ENCODE peak calls at places on chromosomes 16 and 17, in six cellular contexts. O, B, M, P, R and L are unnamed samples. For H3K4me1, the result is how much of the 10 kb centered on the place peaks cover.

GRCh38 chr16:58099097-58099955 is 29.9 kb downstream of the CFAP20 start:
- DNase-seq in R (no peak), B (no peak), P (no peak), M (no peak), O (no peak), L (no peak)

GRCh38 chr16:83813818-83814653 is 6.3 kb downstream of the HSBP1 start:
- DNase-seq in O (no peak), B (peak), P (peak), M (peak), R (peak), L (no peak)

GRCh38 chr16:81266680-81267095 is 28.2 kb downstream of the BCO1 start:
- DNase-seq in O (peak), R (no peak), P (no peak), M (no peak), B (no peak), L (no peak)

GRCh38 chr17:77609553-77610517 is 348.7 kb upstream of the TNRC6C start:
- DNase-seq in B (no peak), R (no peak), M (peak), O (peak), P (peak), L (peak)

GRCh38 chr16:48366165-48367093 is 18.8 kb downstream of the SIAH1 start:
- DNase-seq in O (peak), B (peak), M (peak), R (no peak), P (peak), L (peak)

GRCh38 chr16:560221-560700 is at the start of gene PRR35:
- DNase-seq in P (no peak), B (no peak), O (no peak), R (no peak), M (no peak), L (no peak)

GRCh38 chr16:18948372-18949020 is 22.3 kb upstream of the SMG1 start:
- DNase-seq in P (no peak), M (no peak), O (no peak), R (no peak), B (no peak), L (no peak)

GRCh38 chr17:62693616-62694415 is 66.3 kb downstream of the MRC2 start:
- DNase-seq in P (no peak), M (no peak), O (no peak), R (no peak), B (no peak), L (no peak)

GRCh38 chr16:15853021-15853420 is 3.8 kb downstream of the MYH11 start:
- DNase-seq in B (no peak), O (no peak), M (no peak), R (no peak), P (no peak), L (no peak)

GRCh38 chr17:32777436-32777835 is 99.5 kb downstream of the MYO1D start:
- DNase-seq in P (no peak), B (no peak), M (peak), O (no peak), R (no peak), L (no peak)

GRCh38 chr16:4852221-4852872 is 5.1 kb downstream of the UBN1 start:
- DNase-seq in B (no peak), O (peak), R (no peak), P (no peak), M (peak), L (no peak)

GRCh38 chr16:27729516-27730304 is 179.8 kb downstream of the KATNIP start:
- DNase-seq in R (no peak), B (no peak), P (no peak), O (no peak), M (no peak), L (no peak)

GRCh38 chr17:50865060-50865867 is 890 bp downstream of the TOB1 start:
- DNase-seq in R (no peak), P (peak), O (peak), B (peak), M (peak), L (peak)

GRCh38 chr17:14289162-14289561 is 11.7 kb upstream of the HS3ST3B1 start:
- DNase-seq in R (no peak), M (no peak), O (no peak), B (no peak), P (no peak), L (no peak)

GRCh38 chr17:8581002-8581658 is 49.4 kb downstream of the MYH10 start:
- DNase-seq in B (no peak), R (no peak), O (no peak), P (no peak), M (no peak), L (no peak)

GRCh38 chr16:84141143-84141670 is 3.8 kb downstream of the HSDL1 start:
- DNase-seq in R (no peak), B (no peak), P (peak), M (no peak), O (no peak), L (no peak)

GRCh38 chr17:75240394-75241142 is 20.8 kb downstream of the GGA3 start:
- DNase-seq in O (no peak), P (peak), R (no peak), M (peak), B (peak), L (no peak)

GRCh38 chr16:263944-264343 is 11.8 kb downstream of the RGS11 start:
- DNase-seq in B (no peak), M (no peak), P (no peak), O (no peak), R (no peak), L (no peak)

GRCh38 chr16:12775689-12776236 is 27.9 kb downstream of the CPPED1 start:
- DNase-seq in P (no peak), O (no peak), M (no peak), B (no peak), R (no peak), L (no peak)

GRCh38 chr17:27502526-27503324 is 46.5 kb downstream of the KSR1 start:
- DNase-seq in O (no peak), P (no peak), B (no peak), R (no peak), M (peak), L (no peak)

GRCh38 chr17:71472809-71473789 is 647.7 kb upstream of the SOX9 start:
- DNase-seq in O (no peak), B (peak), R (no peak), P (peak), M (peak), L (no peak)

GRCh38 chr17:37710344-37710886 is 34.4 kb downstream of the HNF1B start:
- DNase-seq in O (peak), M (peak), R (no peak), P (peak), B (peak), L (no peak)

GRCh38 chr17:48125829-48126612 is 18.5 kb downstream of the SNX11 start:
- DNase-seq in O (peak), P (no peak), B (no peak), R (no peak), M (no peak), L (no peak)

GRCh38 chr16:31064882-31065461 is 9.1 kb downstream of the ZNF668 start:
- DNase-seq in O (no peak), B (peak), M (peak), P (no peak), R (peak), L (no peak)

GRCh38 chr16:7171151-7171550 is 161.5 kb upstream of the RBFOX1 start:
- DNase-seq in P (no peak), M (no peak), R (no peak), B (no peak), O (no peak), L (no peak)

GRCh38 chr17:45225964-45226530 is 4.4 kb downstream of the FMNL1 start:
- DNase-seq in M (no peak), R (peak), P (peak), B (no peak), O (peak), L (peak)

GRCh38 chr17:54435966-54436365 is 464.7 kb upstream of the TOM1L1 start:
- DNase-seq in P (no peak), M (no peak), O (no peak), R (no peak), B (no peak), L (no peak)

GRCh38 chr16:7605812-7606211 is 273.2 kb downstream of the RBFOX1 start:
- DNase-seq in R (no peak), O (no peak), P (no peak), B (no peak), M (no peak), L (no peak)

GRCh38 chr16:83967838-83968482 is at the start of gene NECAB2:
- DNase-seq in M (peak), B (peak), O (no peak), P (peak), R (no peak), L (no peak)

GRCh38 chr17:36947922-36948716 is 635 bp upstream of the AATF start:
- DNase-seq in B (no peak), P (peak), R (no peak), O (no peak), M (no peak), L (no peak)

GRCh38 chr17:57956311-57957119 is 1.3 kb upstream of the CUEDC1 start:
- DNase-seq in M (no peak), R (no peak), P (peak), O (peak), B (no peak), L (peak)

GRCh38 chr16:49353650-49354049 is 20.0 kb upstream of the C16orf78 start:
- DNase-seq in M (peak), B (no peak), R (no peak), P (no peak), O (no peak), L (no peak)

GRCh38 chr17:55527520-55528118 is 16.4 kb upstream of the SMIM36 start:
- DNase-seq in P (peak), M (peak), R (no peak), O (no peak), B (peak), L (no peak)

DNA sequence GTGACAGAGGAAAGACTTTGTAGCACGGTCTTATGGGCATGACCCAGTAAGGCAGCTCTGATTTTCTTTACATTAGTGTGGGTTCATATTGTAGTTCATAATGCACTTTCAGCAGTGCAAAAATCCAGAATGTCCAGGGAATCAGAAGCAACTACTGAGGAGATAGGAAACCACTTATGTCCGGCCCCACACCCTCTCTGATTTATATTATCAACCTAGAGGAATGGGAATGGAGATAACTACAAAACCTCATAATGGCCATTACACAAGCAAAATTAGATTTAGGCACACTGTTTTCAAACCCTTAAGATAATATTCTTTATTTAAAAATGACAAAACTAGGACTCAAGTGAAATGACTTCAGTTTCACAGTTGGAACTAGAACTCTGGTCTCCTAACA is 7.9 kb downstream of the MAP2K4 start:
- DNase-seq in B (no peak), P (no peak), R (no peak), O (no peak), M (no peak), L (no peak)
- H3K4me1 ChIP-seq in B (under half), P (under half), R (under half), O (under half), M (under half), L (under half)

GRCh38 chr17:35534694-35535093 is 2.8 kb downstream of the SLFN12L start:
- DNase-seq in M (no peak), O (no peak), P (no peak), B (no peak), R (no peak), L (no peak)
- H3K4me1 ChIP-seq in M (under half), O (under half), P (under half), B (under half), R (under half), L (under half)

GRCh38 chr16:87956771-87957279 is 5.6 kb downstream of the BANP start:
- DNase-seq in O (no peak), B (no peak), P (peak), R (no peak), M (peak), L (no peak)

GRCh38 chr16:87956169-87956770 is 5.0 kb downstream of the BANP start:
- DNase-seq in O (peak), B (peak), M (peak), P (peak), R (no peak), L (peak)

GRCh38 chr16:87954826-87955225 is 3.6 kb downstream of the BANP start:
- DNase-seq in M (no peak), R (no peak), O (no peak), P (no peak), B (no peak), L (no peak)

GRCh38 chr16:87954361-87954760 is 3.1 kb downstream of the BANP start:
- DNase-seq in O (no peak), B (no peak), M (no peak), R (no peak), P (no peak), L (no peak)

GRCh38 chr16:87955302-87956168 is 4.3 kb downstream of the BANP start:
- DNase-seq in R (no peak), M (peak), B (no peak), O (no peak), P (no peak), L (no peak)
- H3K4me1 ChIP-seq in R (under half), M (under half), B (under half), O (under half), P (under half), L (under half)

GRCh38 chr16:75244844-75245758 is 6.3 kb downstream of the BCAR1 start:
- DNase-seq in P (peak), M (peak), O (peak), B (peak), R (peak), L (no peak)
- H3K4me1 ChIP-seq in P (under half), M (half or more), O (under half), B (under half), R (under half), L (under half)